ENCODE peak calls at places on chromosomes 12 and 14, in four cellular contexts. R is K562, O is HepG2, P is H1. J is an unnamed sample.

GRCh38 chr12:6278439-6279255 is 31.8 kb upstream of the PLEKHG6 start:
- DNase-seq in P (peak), O (peak), R (peak), J (no peak)

GRCh38 chr14:58733451-58734208 is 95.9 kb downstream of the DACT1 start:
- DNase-seq in O (no peak), P (no peak), R (no peak), J (peak)

GRCh38 chr14:69776875-69777453 is 10.0 kb downstream of the SRSF5 start:
- DNase-seq in P (no peak), O (no peak), R (no peak), J (no peak)

GRCh38 chr12:102958073-102958829 is 777 bp downstream of the ASCL1 start:
- DNase-seq in P (peak), R (no peak), O (no peak), J (no peak)

GRCh38 chr12:18576104-18576622 is 161.6 kb downstream of the PLCZ1 start:
- DNase-seq in O (no peak), R (no peak), P (no peak), J (no peak)

GRCh38 chr14:89340200-89340667 is 76.8 kb downstream of the FOXN3 start:
- DNase-seq in P (no peak), O (peak), R (no peak), J (no peak)

GRCh38 chr12:130155416-130156073 is 6.7 kb upstream of the FZD10 start:
- DNase-seq in R (no peak), O (no peak), P (no peak), J (no peak)

GRCh38 chr14:77663289-77663688 is 44.5 kb downstream of the ALKBH1 start:
- DNase-seq in O (no peak), R (no peak), P (no peak), J (no peak)

GRCh38 chr12:122125452-122126341 is 47.1 kb downstream of the MLXIP start:
- DNase-seq in R (no peak), P (no peak), O (no peak), J (no peak)

GRCh38 chr14:103928011-103928890 is at the start of gene TDRD9:
- DNase-seq in O (no peak), R (no peak), P (no peak), J (no peak)

GRCh38 chr12:63323942-63324341 is 172.9 kb upstream of the AVPR1A start:
- DNase-seq in P (no peak), R (no peak), O (no peak), J (no peak)

GRCh38 chr12:462936-463705 is 3.4 kb downstream of the B4GALNT3 start:
- DNase-seq in O (no peak), P (no peak), R (no peak), J (no peak)

GRCh38 chr12:48770756-48771155 is 18.1 kb downstream of the ADCY6 start:
- DNase-seq in O (no peak), R (no peak), P (no peak), J (no peak)

GRCh38 chr14:93114068-93114710 is 1.5 kb downstream of the ITPK1 start:
- DNase-seq in R (no peak), O (no peak), P (no peak), J (no peak)

GRCh38 chr12:25328082-25328712 is 77.5 kb upstream of the KRAS start:
- DNase-seq in P (no peak), R (no peak), O (peak), J (no peak)

GRCh38 chr12:97984951-97985350 is 522.3 kb downstream of the RMST start:
- DNase-seq in R (no peak), O (no peak), P (no peak), J (no peak)

GRCh38 chr12:48601013-48601756 is 31.3 kb upstream of the LALBA start:
- DNase-seq in O (no peak), R (peak), P (peak), J (peak)

GRCh38 chr14:53011053-53011462 is 60.2 kb upstream of the FERMT2 start:
- DNase-seq in P (no peak), O (peak), R (no peak), J (no peak)

GRCh38 chr12:106428379-106428778 is 70.8 kb downstream of the POLR3B start:
- DNase-seq in O (no peak), R (no peak), P (no peak), J (no peak)

GRCh38 chr14:63752449-63753169 is 24.7 kb upstream of the SGPP1 start:
- DNase-seq in R (no peak), O (peak), P (no peak), J (no peak)

GRCh38 chr12:57143454-57143853 is 4.0 kb downstream of the LRP1-AS start:
- DNase-seq in O (no peak), P (no peak), R (no peak), J (no peak)

GRCh38 chr14:51401272-51401671 is 161.2 kb downstream of the TMX1 start:
- DNase-seq in P (no peak), R (no peak), O (no peak), J (no peak)

GRCh38 chr14:69291891-69292586 is 32.1 kb downstream of the GALNT16 start:
- DNase-seq in P (peak), O (no peak), R (no peak), J (no peak)

GRCh38 chr12:124233041-124233836 is 61.7 kb upstream of the RFLNA start:
- DNase-seq in O (no peak), R (no peak), P (no peak), J (no peak)

GRCh38 chr12:75814856-75815754 is 216.5 kb downstream of the PHLDA1 start:
- DNase-seq in R (no peak), O (no peak), P (no peak), J (no peak)

GRCh38 chr12:75542942-75543341 is 31.5 kb upstream of the KRR1 start:
- DNase-seq in O (no peak), R (no peak), P (no peak), J (no peak)

GRCh38 chr12:130876758-130877157 is 4.9 kb downstream of the RAN start:
- DNase-seq in O (no peak), R (no peak), P (no peak), J (no peak)

GRCh38 chr14:93105362-93105761 is 10.4 kb downstream of the ITPK1 start:
- DNase-seq in O (no peak), P (no peak), R (no peak), J (no peak)

GRCh38 chr12:101552277-101552676 is 42.5 kb upstream of the MYBPC1 start:
- DNase-seq in P (no peak), R (no peak), O (no peak), J (no peak)

GRCh38 chr12:81077686-81078441 is at the start of gene ACSS3:
- DNase-seq in O (peak), R (no peak), P (peak), J (no peak)

GRCh38 chr12:112347521-112347920 is 34.7 kb downstream of the HECTD4 start:
- DNase-seq in P (no peak), R (no peak), O (no peak), J (no peak)

DNA sequence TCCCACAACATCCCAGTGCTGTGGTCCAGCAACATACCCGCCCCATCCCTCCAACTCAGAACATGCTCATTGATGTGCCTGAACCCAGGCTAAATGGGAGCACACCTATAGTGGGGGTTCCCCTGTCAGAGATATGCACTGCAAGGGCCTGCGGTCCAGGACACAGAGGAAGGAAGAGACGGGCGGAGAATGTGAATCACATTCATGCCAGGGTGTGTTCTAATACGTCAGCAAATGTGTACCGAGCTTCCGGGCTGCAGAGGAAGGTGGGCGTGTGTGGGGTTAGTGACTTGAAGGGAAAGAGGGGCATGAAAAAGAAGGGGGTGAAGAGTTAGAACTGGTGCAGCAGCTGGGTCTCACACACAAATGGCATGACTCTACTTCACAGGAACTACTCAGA is 83.7 kb downstream of the DPF3 start:
- DNase-seq in O (no peak), P (no peak), R (no peak), J (no peak)
- TF ChIP-seq YY1 in O (no peak), P (no peak), R (no peak), J (no peak)

GRCh38 chr14:31842905-31843304 is 234.2 kb upstream of the ARHGAP5 start:
- DNase-seq in R (no peak), P (no peak), O (no peak), J (no peak)
- TF ChIP-seq BRCA1 in R (no peak), P (no peak), O (no peak), J (no peak)

DNA sequence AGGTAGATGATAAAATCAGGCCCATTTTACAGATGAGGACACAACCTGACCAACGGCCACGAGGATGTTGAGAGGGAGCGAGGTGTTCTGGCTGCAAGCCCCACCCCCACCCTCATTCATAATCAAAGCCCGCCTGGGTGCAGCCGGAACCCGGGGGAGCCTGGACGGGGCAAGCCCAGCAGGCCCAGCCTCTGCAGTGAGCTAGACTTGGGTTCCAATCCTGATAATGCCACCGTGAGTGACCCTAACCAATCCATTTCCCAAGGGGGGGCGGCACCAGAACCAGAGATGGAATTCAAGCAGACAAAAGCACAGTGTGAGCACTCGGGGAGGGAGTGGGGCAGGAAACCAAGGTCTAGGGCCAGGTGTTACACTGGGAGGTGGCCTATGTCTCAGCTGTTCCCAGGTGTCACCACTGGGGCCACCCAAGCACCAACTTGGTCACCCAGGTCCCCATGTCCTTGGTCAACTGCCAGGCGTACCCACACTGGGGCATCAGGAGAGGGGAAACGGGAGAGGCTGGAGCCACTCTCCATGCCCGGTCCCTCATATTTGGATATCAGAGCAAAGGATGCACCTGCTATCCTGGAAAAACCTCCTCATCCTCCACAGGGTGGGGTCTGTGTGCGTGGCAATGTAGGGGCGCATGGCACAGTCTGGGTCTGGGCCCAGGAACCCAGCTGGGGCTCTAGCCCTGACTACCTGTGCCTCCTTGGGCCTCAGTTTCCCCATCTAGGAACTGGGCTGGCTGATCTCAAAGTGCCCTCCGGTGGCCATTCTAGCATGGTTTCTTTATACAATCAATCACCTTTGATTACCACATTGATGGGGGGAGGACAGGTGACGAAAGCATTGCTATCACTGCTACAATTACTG is 58.4 kb downstream of the FAM222A start:
- DNase-seq in R (no peak), O (no peak), P (peak), J (no peak)
- TF ChIP-seq YY1 in R (no peak), O (no peak), P (no peak), J (no peak)

GRCh38 chr12:70920251-70920851 is at the start of gene PTPRR:
- DNase-seq in O (no peak), P (peak), R (no peak), J (no peak)
- TF ChIP-seq BRCA1 in O (no peak), P (no peak), R (no peak), J (no peak)

GRCh38 chr14:61098711-61099110 is 117.7 kb downstream of the SLC38A6 start:
- DNase-seq in P (no peak), R (no peak), O (no peak), J (no peak)
- TF ChIP-seq YY1 in P (no peak), R (no peak), O (no peak), J (no peak)

GRCh38 chr12:2610358-2610757 is 184.4 kb upstream of the FKBP4 start:
- DNase-seq in R (no peak), O (no peak), P (no peak), J (no peak)

GRCh38 chr12:2608608-2608945 is 186.2 kb upstream of the FKBP4 start:
- DNase-seq in O (no peak), R (no peak), P (no peak), J (no peak)

GRCh38 chr12:2606186-2606910 is 188.4 kb upstream of the FKBP4 start:
- DNase-seq in P (no peak), O (no peak), R (no peak), J (no peak)

GRCh38 chr12:2607881-2608607 is 186.7 kb upstream of the FKBP4 start:
- DNase-seq in R (no peak), P (no peak), O (no peak), J (no peak)

GRCh38 chr12:2609020-2609419 is 185.8 kb upstream of the FKBP4 start:
- DNase-seq in R (no peak), O (no peak), P (no peak), J (no peak)
- TF ChIP-seq BRCA1 in R (no peak), O (no peak), P (no peak), J (no peak)

J was measured in GM12878.